ENCODE peak calls at places on chromosome 2, in ten cellular contexts. C is skeletal muscle cell, F is PC-9, Q is transverse colon, T is fibroblast of pulmonary artery, B is thyroid gland, M is epithelial cell of esophagus, Y is kidney, N is GM06990, R is MM.1S. W is an unnamed sample.

GRCh38 chr2:170690671-170691070 is 24.5 kb upstream of the SP5 start:
- DNase-seq in N (no peak), T (no peak), F (no peak), R (no peak), B (no peak), Y (no peak), C (no peak), M (no peak), Q (no peak), W (no peak)

GRCh38 chr2:235378944-235379343 is 114.9 kb upstream of the AGAP1 start:
- DNase-seq in Q (no peak), R (no peak), B (no peak), F (no peak), C (no peak), M (no peak), N (no peak), Y (no peak), T (no peak), W (no peak)

GRCh38 chr2:146820672-146821071 is 1024.2 kb upstream of the ACVR2A start:
- DNase-seq in Y (no peak), C (no peak), Q (no peak), M (peak; percentile 64), R (no peak), N (no peak), T (peak; percentile 70), F (no peak), B (no peak), W (no peak)

GRCh38 chr2:102005989-102006885 is 14.5 kb downstream of the IL1R2 start:
- DNase-seq in B (peak; percentile 32), N (no peak), C (no peak), T (peak; percentile 80), Q (no peak), F (no peak), M (peak; percentile 55), R (no peak), Y (no peak), W (peak; percentile 70)

GRCh38 chr2:150626934-150627336 is 139.5 kb upstream of the RND3 start:
- DNase-seq in C (no peak), F (no peak), Y (no peak), B (no peak), M (no peak), R (no peak), T (peak; percentile 53), Q (no peak), N (no peak), W (no peak)

GRCh38 chr2:176399199-176399598 is 130.0 kb downstream of the MTX2 start:
- DNase-seq in N (no peak), T (no peak), R (no peak), B (no peak), F (no peak), M (no peak), Y (no peak), C (no peak), Q (no peak), W (no peak)

GRCh38 chr2:241636983-241637232 is at the start of gene THAP4:
- DNase-seq in Y (peak; percentile 92), T (no peak), B (no peak), F (no peak), Q (peak; percentile 72), C (no peak), R (peak; percentile 77), N (no peak), M (peak; percentile 73), W (no peak)

GRCh38 chr2:113979172-113980128 is 89.6 kb downstream of the ACTR3 start:
- DNase-seq in T (no peak), N (peak; percentile 69), B (peak; percentile 11), M (no peak), R (no peak), Q (no peak), C (no peak), F (no peak), Y (peak; percentile 82), W (no peak)

GRCh38 chr2:84788027-84788426 is 92.9 kb downstream of the TRABD2A start:
- DNase-seq in M (no peak), Q (no peak), C (no peak), R (no peak), F (no peak), T (no peak), Y (no peak), N (no peak), B (no peak), W (no peak)

GRCh38 chr2:184698476-184698875 is 100.1 kb downstream of the ZNF804A start:
- DNase-seq in C (no peak), N (no peak), Q (no peak), M (no peak), B (no peak), T (no peak), R (peak; percentile 6), F (no peak), Y (no peak), W (no peak)

GRCh38 chr2:227615181-227615580 is 541 bp upstream of the SCYGR3 start:
- DNase-seq in N (no peak), R (no peak), T (no peak), Q (no peak), B (no peak), Y (no peak), M (no peak), C (no peak), F (no peak), W (no peak)

GRCh38 chr2:65999790-66000189 is 435.1 kb upstream of the MEIS1 start:
- DNase-seq in B (no peak), R (no peak), C (no peak), Q (no peak), F (no peak), N (no peak), T (no peak), Y (no peak), M (peak; percentile 6), W (no peak)

GRCh38 chr2:55364189-55365055 is 55.2 kb downstream of the CCDC88A start:
- DNase-seq in T (peak; percentile 98), Y (no peak), F (peak; percentile 23), R (no peak), C (peak; percentile 89), Q (no peak), M (peak; percentile 91), B (peak; percentile 14), N (no peak), W (no peak)

GRCh38 chr2:43255249-43255960 is 29.0 kb upstream of the ZFP36L2 start:
- DNase-seq in N (no peak), B (no peak), R (no peak), Y (no peak), F (no peak), M (no peak), Q (no peak), T (no peak), C (no peak), W (no peak)

GRCh38 chr2:67574230-67574629 is 177.1 kb downstream of the ETAA1 start:
- DNase-seq in B (no peak), C (no peak), Q (no peak), T (peak; percentile 88), Y (no peak), R (no peak), N (no peak), F (no peak), M (peak; percentile 57), W (no peak)

DNA sequence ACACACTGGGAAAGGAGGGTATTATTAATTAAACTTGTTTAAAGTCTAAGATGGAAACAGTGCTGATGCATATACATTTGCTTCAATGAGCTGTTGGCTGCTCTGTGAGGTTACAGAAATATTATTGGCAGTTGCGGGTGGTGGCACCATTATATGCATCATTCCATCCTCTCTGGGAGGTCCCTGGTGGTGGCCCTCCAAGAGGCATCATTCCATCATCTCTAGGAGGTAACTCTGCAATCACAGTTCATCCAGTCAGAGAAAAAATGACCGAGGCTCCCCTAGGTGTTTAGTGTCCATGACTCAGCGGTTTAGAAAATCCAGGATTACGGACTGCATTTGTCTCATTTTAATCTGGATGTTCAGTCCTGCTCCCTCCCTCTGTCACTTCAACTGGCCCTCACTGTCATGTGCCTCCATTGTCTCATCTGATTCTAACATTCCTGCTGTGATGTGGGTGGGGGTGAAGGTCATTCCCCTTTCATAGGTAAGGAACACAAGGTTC is 15.4 kb downstream of the AFF3 start:
- DNase-seq in Y (no peak), B (no peak), T (no peak), R (no peak), F (no peak), Q (no peak), N (no peak), M (no peak), C (no peak), W (no peak)
- H3K4me3 ChIP-seq in Y (no peak overlapping the region), B (no peak overlapping the region), T (no peak overlapping the region), R (no peak overlapping the region), F (no peak overlapping the region), Q (no peak overlapping the region), N (no peak overlapping the region), M (no peak overlapping the region), C (no peak overlapping the region), W (no peak overlapping the region)

GRCh38 chr2:144097440-144098225 is 422.3 kb downstream of the ZEB2 start:
- DNase-seq in F (no peak), N (no peak), Q (no peak), C (no peak), Y (no peak), T (no peak), M (no peak), R (no peak), B (peak; percentile 48), W (no peak)
- H3K4me3 ChIP-seq in F (no peak overlapping the region), N (no peak overlapping the region), Q (no peak overlapping the region), C (no peak overlapping the region), Y (no peak overlapping the region), T (no peak overlapping the region), M (no peak overlapping the region), R (no peak overlapping the region), B (no peak overlapping the region), W (no peak overlapping the region)

DNA sequence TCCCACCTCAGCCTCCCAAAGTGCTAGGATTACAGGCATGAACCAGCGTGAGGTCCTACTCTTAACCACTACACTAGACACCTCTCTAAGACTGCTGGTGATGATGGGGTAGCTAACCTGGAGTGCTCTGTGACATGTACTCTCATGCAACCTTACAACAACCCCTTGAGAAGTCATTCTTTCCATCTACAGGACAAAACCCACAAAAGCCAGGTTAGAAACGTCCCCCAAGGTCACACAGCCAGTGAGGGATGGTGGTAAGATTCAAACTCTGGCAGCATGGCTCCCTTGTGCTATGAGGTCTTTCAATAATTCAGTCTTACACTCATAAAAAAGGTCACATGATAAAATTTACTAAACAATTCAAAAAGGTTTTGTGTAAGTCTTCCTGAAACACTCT is 94.8 kb upstream of the SERTAD2 start:
- DNase-seq in R (peak; percentile 28), M (no peak), C (no peak), F (no peak), B (no peak), T (no peak), N (no peak), Y (no peak), Q (no peak), W (no peak)
- H3K4me3 ChIP-seq in R (peak overlapping the region; percentile 94), M (peak overlapping the region; percentile 4), C (peak overlapping the region; percentile 73), F (peak overlapping the region; percentile 75), B (no peak overlapping the region), T (no peak overlapping the region), N (peak overlapping the region; percentile 90), Y (no peak overlapping the region), Q (no peak overlapping the region), W (no peak overlapping the region)

DNA sequence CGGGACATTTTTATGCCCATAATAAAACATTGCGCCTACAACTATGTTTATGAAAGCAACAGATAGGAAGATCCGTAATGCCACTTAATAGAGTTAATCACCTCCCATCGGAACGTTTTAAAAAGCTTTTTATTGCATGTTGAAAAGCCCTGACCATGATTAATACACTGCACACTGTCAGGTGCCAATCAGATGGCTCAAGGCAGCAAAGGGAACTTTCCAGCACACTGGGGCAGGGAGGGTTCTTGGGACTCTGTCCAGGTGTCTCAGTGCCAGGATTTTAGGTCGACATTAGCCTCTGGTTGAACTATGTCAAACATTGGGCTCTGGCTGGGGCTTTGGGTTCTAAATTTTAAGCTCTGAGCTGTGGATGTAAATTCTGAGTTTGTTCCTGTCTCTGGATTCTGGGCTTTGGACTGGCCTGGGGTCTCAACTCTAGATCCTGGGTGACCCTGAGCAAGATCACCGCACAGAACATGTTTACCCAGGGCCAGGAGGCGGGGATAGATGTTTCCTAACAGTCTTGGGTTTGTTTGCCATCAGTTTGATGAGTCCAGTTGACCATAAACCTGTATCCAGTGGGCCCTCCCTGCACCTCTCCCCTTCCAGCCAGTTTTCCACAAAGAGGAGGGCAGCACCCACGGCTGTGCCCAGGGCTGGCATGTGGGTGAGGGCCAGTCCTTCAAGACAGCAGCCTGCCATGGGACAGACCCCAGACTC is 262.7 kb downstream of the ATAD2B start:
- DNase-seq in R (no peak), Y (peak; percentile 57), T (no peak), F (no peak), N (no peak), Q (no peak), B (no peak), M (no peak), C (no peak), W (no peak)
- H3K4me3 ChIP-seq in R (no peak overlapping the region), Y (no peak overlapping the region), T (no peak overlapping the region), F (no peak overlapping the region), N (no peak overlapping the region), Q (no peak overlapping the region), B (no peak overlapping the region), M (no peak overlapping the region), C (no peak overlapping the region), W (no peak overlapping the region)

W was measured in Caco-2.